ENCODE peak calls at places on chromosomes 1 and 21, in four cellular contexts. A is A549, D is HepG2, Q is H1. U is an unnamed sample.

GRCh38 chr1:64745181-64745985 is 508 bp downstream of the RAVER2 start:
- DNase-seq in A (peak), D (peak), Q (peak), U (peak)

GRCh38 chr1:24501371-24502167 is 1.1 kb upstream of the RCAN3 start:
- DNase-seq in A (peak), D (no peak), Q (no peak), U (peak)

GRCh38 chr1:47332779-47333577 is 612 bp upstream of the CMPK1 start:
- DNase-seq in A (no peak), D (no peak), Q (no peak), U (no peak)

GRCh38 chr1:57824535-57824934 is 400.7 kb upstream of the DAB1 start:
- DNase-seq in A (no peak), D (no peak), Q (no peak), U (no peak)

GRCh38 chr1:111139234-111139955 is 498 bp downstream of the DRAM2 start:
- DNase-seq in A (peak), D (peak), Q (no peak), U (peak)

GRCh38 chr1:108708726-108709660 is 3.7 kb upstream of the FNDC7 start:
- DNase-seq in A (peak), D (no peak), Q (peak), U (peak)

GRCh38 chr1:1437904-1438376 is 2.5 kb downstream of the VWA1 start:
- DNase-seq in A (peak), D (peak), Q (no peak), U (no peak)

GRCh38 chr1:921011-921837 is 2.5 kb upstream of the SAMD11 start:
- DNase-seq in A (peak), D (peak), Q (no peak), U (peak)

GRCh38 chr1:28298438-28298837 is 30.4 kb upstream of the MED18 start:
- DNase-seq in A (no peak), D (no peak), Q (no peak), U (no peak)

GRCh38 chr1:208107415-208107814 is 136.8 kb downstream of the PLXNA2 start:
- DNase-seq in A (no peak), D (no peak), Q (no peak), U (no peak)

GRCh38 chr1:233140519-233140918 is 155.0 kb downstream of the PCNX2 start:
- DNase-seq in A (no peak), D (no peak), Q (no peak), U (no peak)

GRCh38 chr1:207027221-207027777 is 5.3 kb downstream of the C1orf116 start:
- DNase-seq in A (peak), D (no peak), Q (no peak), U (no peak)

GRCh38 chr1:185478878-185479277 is 161.8 kb upstream of the IVNS1ABP start:
- DNase-seq in A (no peak), D (no peak), Q (no peak), U (no peak)

DNA sequence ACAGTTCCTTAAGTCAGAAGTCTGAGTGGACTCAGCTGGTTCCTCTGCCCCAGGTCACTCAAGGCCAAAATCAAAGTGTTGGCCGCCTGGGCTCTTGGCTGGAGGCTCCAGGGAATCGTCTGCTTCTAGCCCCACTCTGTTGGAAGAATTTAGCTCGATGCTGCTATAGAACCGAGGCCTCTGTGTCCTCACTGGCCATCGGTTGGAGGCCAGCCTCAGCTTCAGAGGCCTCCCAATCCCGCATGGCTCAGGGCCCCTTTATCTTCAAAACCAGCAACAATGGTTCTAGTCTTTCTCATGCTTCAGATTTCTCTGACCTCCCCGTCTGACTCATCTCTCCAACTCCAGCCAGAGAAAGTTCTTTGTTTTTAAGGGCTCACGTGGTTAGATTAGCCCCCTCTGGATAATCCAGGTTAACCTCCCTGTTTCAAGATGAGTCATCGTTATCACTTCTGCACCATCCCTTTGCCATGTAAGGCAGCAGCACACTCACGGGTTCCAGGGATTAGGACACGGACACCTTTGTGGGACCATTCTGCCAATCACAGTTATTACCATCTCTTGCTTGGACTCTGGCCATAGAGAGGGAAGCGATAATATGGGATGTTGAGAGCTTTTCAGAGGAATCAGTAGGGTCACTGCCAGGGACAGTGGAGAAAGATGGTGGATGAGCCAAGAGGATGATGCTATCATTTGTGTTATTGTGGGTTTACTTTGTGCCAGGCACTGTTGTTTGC is 13.6 kb downstream of the FHAD1 start:
- DNase-seq in A (no peak), D (peak), Q (peak), U (peak)
- TF ChIP-seq PHF8 in A (no peak), D (no peak), Q (no peak), U (no peak)

GRCh38 chr21:15023782-15024181 is 41.0 kb downstream of the NRIP1 start:
- DNase-seq in A (no peak), D (no peak), Q (no peak), U (no peak)

GRCh38 chr21:15015622-15016471 is 49.0 kb downstream of the NRIP1 start:
- DNase-seq in A (peak), D (no peak), Q (no peak), U (no peak)

GRCh38 chr21:15022608-15023261 is 42.1 kb downstream of the NRIP1 start:
- DNase-seq in A (no peak), D (no peak), Q (no peak), U (no peak)

GRCh38 chr21:15018382-15018781 is 46.4 kb downstream of the NRIP1 start:
- DNase-seq in A (no peak), D (no peak), Q (no peak), U (no peak)

GRCh38 chr21:15020797-15021196 is 44.0 kb downstream of the NRIP1 start:
- DNase-seq in A (no peak), D (no peak), Q (no peak), U (no peak)
- TF ChIP-seq PHF8 in A (no peak), D (no peak), Q (no peak), U (no peak)

DNA sequence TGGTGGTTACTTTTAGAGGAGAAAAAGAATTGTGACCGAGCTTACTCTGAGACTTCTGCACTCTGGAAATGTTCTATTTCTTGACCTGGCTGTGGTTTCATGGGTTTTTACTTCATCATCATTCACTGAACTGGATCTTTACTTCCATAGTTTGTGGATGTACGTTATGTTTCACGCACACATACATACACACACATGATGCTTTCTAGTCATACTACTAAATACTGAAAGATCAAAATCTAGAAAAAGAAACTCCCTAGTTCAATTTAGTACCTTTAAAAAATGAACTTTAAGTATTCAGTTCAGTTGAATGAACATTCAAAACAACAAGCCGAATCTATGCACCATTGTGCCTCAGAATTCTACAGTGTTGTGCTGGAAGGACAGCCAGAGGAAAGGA is 65.0 kb downstream of the TEX35 start:
- DNase-seq in A (no peak), D (no peak), Q (no peak), U (no peak)
- TF ChIP-seq PHF8 in A (no peak), D (no peak), Q (no peak), U (no peak)

GRCh38 chr1:46302091-46303037 is 1.1 kb downstream of the LRRC41 start:
- DNase-seq in A (peak), D (peak), Q (peak), U (peak)
- TF ChIP-seq PHF8 in A (peak), D (peak), Q (peak), U (peak)